ENCODE peak calls at places on chromosomes 5 and 9, in five cellular contexts. L is GM23338, Q is HL-60, N is sigmoid colon, U is endothelial cell of umbilical vein. G is an unnamed sample.

GRCh38 chr9:72788966-72789365 is 163.9 kb downstream of the ALDH1A1 start:
- DNase-seq in L (no peak), Q (no peak), N (no peak), U (no peak), G (no peak)

GRCh38 chr9:22416692-22417060 is 29.9 kb upstream of the DMRTA1 start:
- DNase-seq in L (peak; percentile 2), Q (no peak), N (no peak), U (peak; percentile 75), G (no peak)

GRCh38 chr5:122429545-122430327 is 117.7 kb downstream of the SNCAIP start:
- DNase-seq in L (peak; percentile 80), Q (no peak), N (no peak), U (no peak), G (no peak)

GRCh38 chr5:74296685-74297084 is 343.8 kb downstream of the ENC1 start:
- DNase-seq in L (no peak), Q (no peak), N (no peak), U (peak; percentile 73), G (no peak)

GRCh38 chr5:7759257-7759871 is 91.6 kb downstream of the CFAP90 start:
- DNase-seq in L (no peak), Q (no peak), N (no peak), U (no peak), G (no peak)

GRCh38 chr5:80069251-80069650 is 34.1 kb downstream of the THBS4 start:
- DNase-seq in L (no peak), Q (no peak), N (no peak), U (no peak), G (peak; percentile 83)

GRCh38 chr5:37816883-37817282 is 23.0 kb downstream of the GDNF start:
- DNase-seq in L (no peak), Q (no peak), N (no peak), U (no peak), G (no peak)

GRCh38 chr9:109641079-109641659 is 138.8 kb upstream of the PALM2AKAP2 start:
- DNase-seq in L (no peak), Q (no peak), N (no peak), U (no peak), G (no peak)

GRCh38 chr9:110742741-110743371 is 74.3 kb downstream of the MUSK start:
- DNase-seq in L (peak; percentile 52), Q (no peak), N (no peak), U (peak; percentile 86), G (no peak)

GRCh38 chr9:135478858-135479468 is 619 bp upstream of the PPP1R26 start:
- DNase-seq in L (peak; percentile 65), Q (no peak), N (peak; percentile 73), U (peak; percentile 32), G (no peak)

GRCh38 chr9:126638571-126639132 is 24.9 kb downstream of the LMX1B start:
- DNase-seq in L (peak; percentile 84), Q (no peak), N (no peak), U (no peak), G (no peak)

GRCh38 chr9:38057416-38058195 is 11.4 kb downstream of the SHB start:
- DNase-seq in L (no peak), Q (no peak), N (no peak), U (no peak), G (no peak)

GRCh38 chr9:71783120-71783523 is 14.8 kb upstream of the CEMIP2 start:
- DNase-seq in L (no peak), Q (no peak), N (no peak), U (no peak), G (no peak)

GRCh38 chr5:6714221-6715041 is 1.2 kb downstream of the TENT4A start:
- DNase-seq in L (peak; percentile 35), Q (no peak), N (no peak), U (peak; percentile 12), G (no peak)

GRCh38 chr9:35814106-35814840 is 569 bp downstream of the HINT2 start:
- DNase-seq in L (peak; percentile 87), Q (no peak), N (peak; percentile 86), U (peak; percentile 46), G (no peak)

GRCh38 chr5:41414598-41414997 is 95.8 kb downstream of the PLCXD3 start:
- DNase-seq in L (no peak), Q (no peak), N (peak; percentile 66), U (peak; percentile 24), G (no peak)

GRCh38 chr9:83359039-83359438 is 179.2 kb downstream of the FRMD3 start:
- DNase-seq in L (no peak), Q (no peak), N (no peak), U (no peak), G (no peak)

GRCh38 chr9:22342489-22343217 is 104.0 kb upstream of the DMRTA1 start:
- DNase-seq in L (no peak), Q (no peak), N (no peak), U (peak; percentile 4), G (no peak)

GRCh38 chr5:136047858-136048257 is 19.1 kb downstream of the TGFBI start:
- DNase-seq in L (no peak), Q (no peak), N (peak; percentile 78), U (no peak), G (no peak)

GRCh38 chr9:134936021-134936761 is 18.5 kb upstream of the FCN1 start:
- DNase-seq in L (no peak), Q (no peak), N (no peak), U (no peak), G (no peak)

GRCh38 chr5:54793612-54794436 is 191.6 kb downstream of the ESM1 start:
- DNase-seq in L (no peak), Q (no peak), N (no peak), U (no peak), G (no peak)

GRCh38 chr5:135829681-135830383 is 4.6 kb upstream of the SLC25A48 start:
- DNase-seq in L (peak; percentile 82), Q (peak; percentile 1), N (peak; percentile 87), U (peak; percentile 40), G (peak; percentile 22)

GRCh38 chr9:128615571-128615970 is 41.1 kb downstream of the DYNC2I2 start:
- DNase-seq in L (no peak), Q (no peak), N (no peak), U (no peak), G (no peak)

GRCh38 chr9:135821116-135821515 is 86.2 kb downstream of the CAMSAP1 start:
- DNase-seq in L (no peak), Q (no peak), N (no peak), U (no peak), G (no peak)

GRCh38 chr9:114757984-114758383 is 47.9 kb downstream of the TNFSF15 start:
- DNase-seq in L (peak; percentile 44), Q (no peak), N (no peak), U (no peak), G (no peak)

GRCh38 chr5:135308752-135309151 is 90.3 kb downstream of the MACROH2A1 start:
- DNase-seq in L (no peak), Q (no peak), N (no peak), U (no peak), G (no peak)

DNA sequence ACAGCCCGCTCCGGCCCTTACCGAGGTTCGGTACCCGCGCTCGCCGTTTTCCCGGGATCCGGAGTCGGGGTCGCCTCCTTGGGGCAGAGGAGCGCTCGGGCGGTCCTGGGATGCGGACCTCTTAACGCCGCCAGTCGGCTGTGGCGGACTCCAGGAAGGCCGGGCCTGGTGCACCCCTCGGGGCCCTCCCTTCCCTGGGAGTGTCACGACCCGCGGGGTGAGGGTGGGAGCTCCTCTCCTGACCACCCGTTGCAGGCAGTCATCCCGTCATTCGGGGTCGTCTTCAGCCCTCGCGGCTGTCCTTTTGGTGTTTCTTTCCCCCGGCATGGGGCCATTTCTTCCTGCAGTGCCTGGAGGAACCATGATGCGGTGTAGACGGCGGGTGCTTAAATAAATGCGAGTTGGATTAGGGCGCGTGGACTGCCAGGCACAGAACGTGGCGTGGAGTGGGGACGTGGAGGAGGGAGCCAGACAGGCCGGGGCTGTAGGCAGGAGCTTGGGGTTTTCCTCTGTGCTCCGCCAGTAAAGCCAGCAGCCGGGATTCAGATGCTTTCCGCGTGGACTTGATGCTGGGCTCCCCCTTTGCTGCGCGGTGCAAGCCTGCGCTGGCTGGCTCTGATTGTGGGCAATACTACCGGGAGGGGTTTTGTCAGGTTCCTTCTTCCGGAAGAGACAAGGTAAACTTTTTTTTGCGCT is 793 bp downstream of the KDM4C start:
- DNase-seq in L (peak; percentile 62), Q (peak; percentile 49), N (peak; percentile 80), U (peak; percentile 67), G (no peak)
- TF ChIP-seq POLR2AphosphoS5 in L (no peak), Q (peak; percentile 35), N (no peak), U (no peak), G (no peak)

DNA sequence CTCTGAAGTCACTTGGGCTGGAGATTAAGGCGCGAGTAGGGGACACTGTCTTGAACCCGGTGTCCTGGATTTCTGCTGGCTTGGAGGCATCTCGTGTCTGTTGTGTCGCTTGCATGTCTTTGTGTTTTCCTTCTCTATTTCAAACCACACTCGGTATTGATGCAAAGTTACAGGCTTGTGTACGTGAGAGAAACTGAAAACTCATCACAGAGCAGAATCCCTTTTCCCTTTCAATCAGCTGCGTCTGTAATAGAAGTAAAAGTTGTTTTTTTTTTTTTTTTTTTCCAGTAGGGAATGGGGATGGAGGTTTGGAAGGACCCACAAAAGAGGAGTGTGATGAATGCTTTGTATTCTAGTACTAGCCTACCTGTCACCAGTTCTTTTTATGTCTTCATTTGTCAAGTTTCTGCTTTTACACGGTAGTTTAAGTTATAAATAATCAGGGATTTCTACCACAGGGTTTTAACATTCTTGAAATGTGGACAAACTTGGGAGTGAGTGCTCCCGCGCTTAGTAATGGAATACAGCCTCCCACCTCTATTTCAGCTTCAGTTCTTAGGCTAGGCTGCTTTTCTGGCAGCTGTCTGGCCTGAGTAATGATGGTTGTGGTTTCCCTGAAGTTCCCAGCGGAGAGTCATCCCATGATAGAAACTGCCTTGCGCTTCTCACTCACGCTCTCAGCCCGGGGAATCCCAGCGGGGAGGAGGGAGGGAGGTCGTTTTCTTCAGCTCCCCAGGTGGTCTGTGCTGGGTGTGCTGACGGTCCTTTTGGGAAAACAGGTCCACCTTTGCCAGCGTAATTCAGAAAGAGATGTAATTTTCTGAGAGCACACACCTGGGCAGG is 789 bp downstream of the TJP2 start:
- DNase-seq in L (peak; percentile 78), Q (no peak), N (peak; percentile 68), U (peak; percentile 57), G (no peak)
- TF ChIP-seq POLR2AphosphoS5 in L (no peak), Q (no peak), N (no peak), U (no peak), G (no peak)

DNA sequence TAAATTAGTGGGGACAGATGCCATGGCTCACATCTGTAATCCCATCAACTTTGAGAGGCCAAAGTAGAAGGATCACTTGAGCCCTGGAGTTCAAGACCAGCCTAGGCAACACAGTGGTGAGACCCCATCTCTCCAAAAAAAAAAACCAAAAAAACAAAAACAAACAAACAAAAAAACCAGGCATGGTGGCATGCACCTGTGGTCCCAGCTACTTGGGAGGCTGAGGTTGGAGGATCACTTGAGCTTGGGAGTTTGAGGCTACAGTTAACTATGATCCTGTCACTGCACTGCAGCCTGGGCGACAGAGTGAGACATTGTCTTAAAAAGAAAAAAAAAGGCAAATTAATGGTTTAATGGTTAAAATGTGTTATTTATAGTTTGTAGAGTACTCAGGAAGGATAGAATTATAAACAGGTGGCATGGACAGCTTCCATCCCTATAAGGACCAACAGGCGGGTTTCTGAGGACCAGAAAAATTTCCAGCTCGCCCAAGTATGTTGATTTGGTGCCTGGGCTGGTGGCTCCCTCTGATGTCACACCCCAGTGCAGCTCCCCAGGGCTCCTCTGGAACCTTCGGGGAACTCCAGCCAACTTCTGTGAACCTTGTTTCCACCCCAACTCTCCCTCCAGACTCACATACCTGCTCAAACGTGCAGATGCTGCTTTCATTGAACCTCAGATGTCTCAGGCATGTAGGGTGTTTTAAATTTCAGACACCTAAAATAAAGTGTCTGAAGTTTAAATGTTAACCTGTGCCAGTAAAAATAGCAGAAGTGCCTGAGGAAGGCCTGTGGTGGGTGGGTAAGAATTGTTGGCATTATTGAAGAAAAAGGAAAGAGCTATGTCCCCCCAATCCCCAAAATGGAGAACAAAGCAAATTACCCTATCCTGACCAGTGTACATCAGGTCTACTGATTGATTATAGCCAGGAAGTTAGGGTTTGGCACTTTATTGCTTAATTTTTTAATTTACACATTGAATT is 69.0 kb downstream of the TRIO start:
- DNase-seq in L (no peak), Q (no peak), N (no peak), U (no peak), G (no peak)
- TF ChIP-seq POLR2AphosphoS5 in L (no peak), Q (no peak), N (no peak), U (no peak), G (no peak)

GRCh38 chr5:34833991-34834793 is 4.8 kb upstream of the TTC23L start:
- DNase-seq in L (peak; percentile 71), Q (no peak), N (no peak), U (no peak), G (no peak)
- TF ChIP-seq POLR2AphosphoS5 in L (peak; percentile 26), Q (no peak), N (no peak), U (no peak), G (no peak)

G was measured in SK-N-MC.